ENCODE peak calls at places on chromosomes 4 and X, in ten cellular contexts. B is hippocampal formation; E is activated CD8-positive, alpha-beta T cell treated with anti-CD3 and anti-CD28 coated beads for 36 hours; G is KBM-7; W is mesendoderm; I is PC-3; Q is C1 segment of cervical spinal cord; K is posterior cingulate gyrus; F is activated T-cell treated with anti-CD3 and anti-CD28 coated beads for 1 hour; V is islet precursor cell. J is an unnamed sample.
A peak's percentile ranks its signal among the peaks of the same experiment; 100 is the strongest.

GRCh38 chr4:37324526-37324925 is 80.0 kb downstream of the NWD2 start:
- DNase-seq in W (no peak), G (no peak), K (peak; percentile 44), I (no peak), E (no peak), F (no peak), B (peak; percentile 32), Q (no peak), V (no peak), J (peak; percentile 1)

GRCh38 chrX:114952696-114953095 is 64.7 kb downstream of the IL13RA2 start:
- DNase-seq in W (peak; percentile 44), Q (no peak), F (no peak), B (no peak), I (no peak), G (no peak), K (no peak), V (no peak), E (no peak), J (no peak)

GRCh38 chrX:151151668-151152267 is 24.6 kb upstream of the GPR50 start:
- DNase-seq in Q (no peak), B (peak; percentile 9), K (no peak), W (peak; percentile 51), F (peak; percentile 3), V (no peak), I (peak; percentile 64), G (peak; percentile 67), E (peak; percentile 29), J (peak; percentile 13)

GRCh38 chr4:174592256-174592984 is 70.1 kb upstream of the HPGD start:
- DNase-seq in I (no peak), G (no peak), V (no peak), F (no peak), Q (no peak), B (no peak), W (no peak), K (no peak), E (no peak), J (no peak)

GRCh38 chr4:128869801-128870509 is 60.5 kb downstream of the JADE1 start:
- DNase-seq in E (no peak), G (no peak), Q (no peak), F (no peak), V (no peak), I (no peak), K (no peak), W (no peak), B (no peak), J (no peak)

GRCh38 chrX:153824348-153824747 is 6.0 kb downstream of the PDZD4 start:
- DNase-seq in G (no peak), B (no peak), E (no peak), V (no peak), I (no peak), Q (no peak), F (no peak), W (no peak), K (no peak), J (no peak)

GRCh38 chr4:17347445-17347844 is 164.4 kb downstream of the QDPR start:
- DNase-seq in E (peak; percentile 58), W (peak; percentile 72), G (peak; percentile 51), B (no peak), I (peak; percentile 28), V (peak; percentile 60), F (peak; percentile 9), Q (no peak), K (no peak), J (peak; percentile 6)

GRCh38 chr4:16196482-16197393 is 29.5 kb downstream of the TAPT1 start:
- DNase-seq in G (peak; percentile 26), F (no peak), V (no peak), K (no peak), E (no peak), W (peak; percentile 90), Q (no peak), B (no peak), I (peak; percentile 86), J (no peak)

GRCh38 chr4:130125468-130125867 is 1029.5 kb downstream of the C4orf33 start:
- DNase-seq in B (no peak), I (no peak), V (no peak), F (no peak), Q (no peak), K (no peak), W (no peak), E (no peak), G (no peak), J (no peak)

GRCh38 chrX:145818522-145819075 is 970 bp downstream of the SLITRK2 start:
- DNase-seq in G (no peak), F (no peak), Q (no peak), K (no peak), I (no peak), E (no peak), V (no peak), B (no peak), W (no peak), J (peak; percentile 9)

GRCh38 chr4:153537493-153537960 is 71.4 kb downstream of the TMEM131L start:
- DNase-seq in I (no peak), W (no peak), V (no peak), G (no peak), F (no peak), E (no peak), K (no peak), B (no peak), Q (no peak), J (no peak)

GRCh38 chr4:74675673-74676279 is 118.5 kb downstream of the BTC start:
- DNase-seq in V (peak; percentile 58), E (peak; percentile 4), F (no peak), W (peak; percentile 59), B (no peak), I (peak; percentile 82), Q (no peak), K (no peak), G (peak; percentile 45), J (no peak)

GRCh38 chrX:14351889-14352288 is 177.4 kb upstream of the GLRA2 start:
- DNase-seq in I (no peak), B (no peak), K (no peak), E (no peak), G (no peak), F (no peak), Q (no peak), W (peak; percentile 57), V (no peak), J (no peak)

GRCh38 chr4:25100156-25100555 is 60.1 kb downstream of the SEPSECS start:
- DNase-seq in B (no peak), G (no peak), W (no peak), I (no peak), F (no peak), K (no peak), E (no peak), V (peak; percentile 32), Q (no peak), J (no peak)

GRCh38 chr4:53507671-53508286 is 83.5 kb downstream of the LNX1 start:
- DNase-seq in Q (no peak), G (no peak), K (no peak), W (no peak), E (no peak), F (no peak), I (no peak), B (no peak), V (no peak), J (no peak)

GRCh38 chrX:123087326-123087725 is 96.8 kb upstream of the GRIA3 start:
- DNase-seq in Q (no peak), F (no peak), W (no peak), G (no peak), V (no peak), E (no peak), K (no peak), B (no peak), I (peak; percentile 14), J (no peak)

GRCh38 chr4:99998062-99998880 is 48.2 kb upstream of the H2AZ1 start:
- DNase-seq in I (peak; percentile 59), Q (no peak), W (peak; percentile 33), V (no peak), E (peak; percentile 2), F (no peak), K (no peak), G (peak; percentile 15), B (no peak), J (no peak)

GRCh38 chrX:46444011-46444410 is 101.2 kb downstream of the ZNF674 start:
- DNase-seq in W (peak; percentile 84), E (peak; percentile 33), G (peak; percentile 74), I (peak; percentile 85), K (no peak), B (no peak), F (no peak), V (peak; percentile 91), Q (no peak), J (no peak)

GRCh38 chr4:8163026-8163425 is 4.4 kb upstream of the ABLIM2 start:
- DNase-seq in B (no peak), V (no peak), W (no peak), Q (no peak), G (no peak), I (no peak), K (no peak), E (no peak), F (no peak), J (no peak)

GRCh38 chrX:115289465-115289864 is at the start of gene LUZP4:
- DNase-seq in I (no peak), Q (no peak), G (no peak), W (no peak), E (no peak), K (no peak), V (no peak), B (no peak), F (no peak), J (no peak)

J was measured in nucleus accumbens.